ENCODE peak calls at places on chromosome 15, in six cellular contexts. X, D, L, W, T and S are unnamed samples.

GRCh38 chr15:66327736-66328135 is 28.7 kb downstream of the TIPIN start:
- DNase-seq in X (no peak), D (no peak), W (no peak), T (no peak), L (no peak), S (no peak)

GRCh38 chr15:77617507-77618285 is 15.0 kb downstream of the LINGO1 start:
- DNase-seq in L (no peak), D (no peak), W (no peak), T (no peak), X (peak), S (peak)

GRCh38 chr15:28907338-28907961 is 21.7 kb downstream of the APBA2 start:
- DNase-seq in D (no peak), T (no peak), X (no peak), W (no peak), L (no peak), S (no peak)

GRCh38 chr15:35738370-35738769 is 192.4 kb upstream of the DPH6 start:
- DNase-seq in W (no peak), T (no peak), D (no peak), L (no peak), X (no peak), S (peak)

GRCh38 chr15:36545451-36545992 is 33.9 kb upstream of the CDIN1 start:
- DNase-seq in T (no peak), D (no peak), L (no peak), W (no peak), X (no peak), S (no peak)

GRCh38 chr15:34726407-34727100 is 28.2 kb downstream of the GJD2 start:
- DNase-seq in X (no peak), W (no peak), T (no peak), D (no peak), L (no peak), S (peak)

GRCh38 chr15:85073556-85074194 is 92.0 kb downstream of the PDE8A start:
- DNase-seq in L (no peak), W (no peak), D (peak), X (no peak), T (no peak), S (no peak)

GRCh38 chr15:97168704-97169475 is 791.6 kb upstream of the ARRDC4 start:
- DNase-seq in L (no peak), X (peak), D (no peak), W (no peak), T (peak), S (peak)